ENCODE peak calls at places on chromosomes 16 and 17, in ten cellular contexts. I, D, G, L, M, T, B, C, X and A are unnamed samples. For H3K27me3, the result is how much of the 10 kb centered on the place peaks cover.

GRCh38 chr16:10895053-10895946 is 18.3 kb downstream of the CIITA start:
- DNase-seq in G (no peak), D (no peak), M (peak), I (peak), C (no peak), L (no peak), B (no peak), T (no peak), X (no peak), A (no peak)

GRCh38 chr17:65360961-65361552 is 200.4 kb downstream of the AXIN2 start:
- DNase-seq in X (no peak), B (no peak), D (no peak), M (no peak), L (no peak), G (no peak), T (no peak), C (no peak), I (no peak), A (no peak)

GRCh38 chr16:68658258-68658973 is 13.3 kb downstream of the CDH3 start:
- DNase-seq in L (no peak), M (peak), T (no peak), I (no peak), D (no peak), C (no peak), G (no peak), B (peak), X (peak), A (no peak)

GRCh38 chr16:88686439-88687253 is at the start of gene SNAI3:
- DNase-seq in C (peak), M (peak), X (peak), L (peak), B (no peak), D (peak), I (peak), G (peak), T (peak), A (no peak)

GRCh38 chr17:2138318-2138717 is 83.4 kb downstream of the HIC1 start:
- DNase-seq in D (no peak), C (peak), G (peak), L (no peak), M (no peak), X (no peak), I (peak), B (no peak), T (no peak), A (no peak)

GRCh38 chr17:45020354-45021138 is 30.9 kb downstream of the DCAKD start:
- DNase-seq in M (peak), L (no peak), T (peak), B (no peak), X (peak), D (peak), C (no peak), I (no peak), G (peak), A (no peak)

GRCh38 chr16:11379420-11379819 is 34.2 kb downstream of the RMI2 start:
- DNase-seq in M (peak), C (no peak), D (no peak), L (no peak), B (no peak), G (no peak), I (peak), X (no peak), T (no peak), A (no peak)

GRCh38 chr17:19766421-19767270 is 18.5 kb upstream of the ALDH3A1 start:
- DNase-seq in G (peak), D (peak), L (peak), B (no peak), I (peak), M (peak), C (peak), T (peak), X (peak), A (no peak)

GRCh38 chr16:72536673-72537435 is 364.9 kb upstream of the PMFBP1 start:
- DNase-seq in M (peak), L (no peak), I (no peak), C (no peak), X (no peak), T (no peak), B (peak), D (no peak), G (no peak), A (no peak)

DNA sequence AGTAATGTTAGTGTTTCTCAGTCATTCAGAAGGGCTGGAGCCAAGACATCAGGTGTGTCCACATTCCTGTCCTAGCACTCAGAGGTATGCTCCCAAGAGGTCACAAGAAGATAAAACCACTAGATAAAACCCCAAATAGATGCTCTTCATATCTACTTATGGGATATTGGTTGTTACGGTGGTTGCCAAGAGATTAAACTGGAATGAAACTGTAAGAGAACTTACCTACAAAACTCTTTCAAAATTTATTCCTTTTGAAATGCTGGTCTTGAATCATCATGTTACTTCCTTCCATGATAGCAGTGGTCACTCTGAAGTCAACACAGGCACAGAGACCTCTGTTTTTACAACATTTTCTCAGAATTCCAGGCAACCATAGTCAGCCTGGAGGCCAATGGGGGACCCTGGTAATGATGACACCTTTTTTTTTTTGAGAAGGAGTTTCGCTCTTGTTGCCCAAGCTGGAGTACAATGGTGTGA is 122.4 kb upstream of the WSCD1 start:
- DNase-seq in G (no peak), X (no peak), I (no peak), B (no peak), C (no peak), L (no peak), M (no peak), D (no peak), T (no peak), A (no peak)
- H3K27me3 ChIP-seq in G (under half), X (under half), I (under half), B (under half), C (under half), L (under half), M (under half), D (under half), T (under half), A (under half)

GRCh38 chr17:46977750-46978488 is 1.1 kb downstream of the RPRML start:
- DNase-seq in L (no peak), D (no peak), B (no peak), T (peak), I (no peak), M (no peak), G (no peak), X (no peak), C (no peak), A (no peak)
- H3K4me3 ChIP-seq in L (peak), D (peak), B (no peak), T (peak), I (no peak), M (no peak), G (peak), X (peak), C (peak), A (peak)

DNA sequence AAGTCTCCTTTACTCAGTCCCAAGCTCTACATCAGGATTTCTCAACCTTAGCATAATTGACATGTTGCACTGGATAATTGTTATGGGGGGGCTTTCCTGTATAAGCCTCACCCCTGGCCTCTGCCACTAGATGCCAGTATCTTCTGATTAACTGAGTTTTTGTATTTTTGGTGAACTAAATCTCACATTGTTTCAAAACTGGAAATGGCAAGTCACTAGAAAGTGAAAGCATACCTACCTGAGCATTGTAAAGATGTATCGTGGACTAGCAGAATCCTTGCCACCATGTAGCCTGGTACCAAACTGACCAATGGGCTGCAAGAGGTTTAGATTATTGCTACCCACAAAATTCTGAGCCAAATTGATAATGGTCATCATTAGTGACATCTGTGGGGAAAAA is 15.0 kb downstream of the TOP2A start:
- DNase-seq in G (no peak), D (no peak), X (no peak), L (no peak), I (no peak), M (no peak), B (no peak), C (no peak), T (no peak), A (no peak)
- TF ChIP-seq CTCF in G (no peak), D (no peak), X (no peak), L (no peak), I (no peak), M (no peak), B (no peak), C (no peak), T (no peak), A (no peak)

DNA sequence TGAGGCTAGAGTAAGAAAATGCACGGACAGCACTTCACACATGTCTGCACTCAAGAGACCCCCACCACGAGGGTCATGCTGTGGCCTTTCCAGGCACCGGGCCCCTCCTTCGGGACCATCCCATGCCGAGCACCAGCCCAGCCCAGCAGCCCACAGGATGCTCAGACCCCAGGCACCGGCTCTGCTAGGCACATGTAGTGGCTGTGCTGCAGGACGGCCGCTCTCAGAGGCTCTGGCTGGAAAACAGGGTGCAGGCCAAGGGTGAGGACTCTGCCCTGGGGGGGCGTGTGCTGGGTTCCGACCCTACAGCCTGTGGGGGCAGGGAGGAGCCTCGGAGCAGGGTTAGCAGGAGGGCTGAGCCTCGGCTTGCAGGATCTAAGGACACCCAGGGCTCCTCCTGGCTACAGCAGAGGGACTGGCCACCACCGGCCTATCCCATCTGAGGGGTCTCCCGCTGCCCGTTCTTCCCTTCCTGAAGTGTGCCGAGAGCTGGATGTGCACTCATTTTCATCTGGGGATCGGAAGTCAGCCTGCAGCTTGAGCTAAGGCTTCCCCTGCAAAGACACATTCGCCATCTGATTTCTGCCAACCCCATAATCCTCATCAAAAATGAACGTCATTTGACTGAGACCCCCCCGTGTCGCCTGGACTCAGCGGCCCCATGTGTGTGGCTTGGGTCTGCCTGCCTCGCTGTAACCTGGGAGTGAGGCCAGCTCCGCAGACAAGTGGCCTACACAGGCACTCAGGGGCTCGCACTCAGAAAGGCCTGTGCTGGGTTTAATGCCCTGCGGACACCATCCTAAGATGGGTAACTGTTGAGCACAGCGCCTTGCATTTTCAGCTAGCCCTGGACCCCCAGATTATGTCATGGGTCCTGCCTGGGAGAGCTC is 293.1 kb upstream of the FOXF1 start:
- DNase-seq in I (no peak), T (no peak), M (no peak), B (no peak), C (no peak), L (no peak), G (no peak), D (no peak), X (no peak), A (no peak)
- H3K27me3 ChIP-seq in I (under half), T (under half), M (under half), B (under half), C (under half), L (under half), G (under half), D (under half), X (under half), A (under half)

GRCh38 chr16:86747761-86748160 is 169.4 kb downstream of the FOXL1 start:
- DNase-seq in T (no peak), B (no peak), X (no peak), I (no peak), D (no peak), G (no peak), L (no peak), C (no peak), M (no peak), A (no peak)
- H3K4me3 ChIP-seq in T (no peak), B (no peak), X (no peak), I (no peak), D (no peak), G (no peak), L (no peak), C (no peak), M (no peak), A (no peak)

GRCh38 chr17:37791985-37792384 is 47.1 kb upstream of the HNF1B start:
- DNase-seq in X (no peak), C (no peak), L (no peak), D (no peak), I (no peak), M (no peak), G (no peak), B (no peak), T (no peak), A (no peak)

GRCh38 chr17:37792787-37793186 is 47.9 kb upstream of the HNF1B start:
- DNase-seq in L (no peak), X (no peak), T (no peak), G (no peak), M (peak), D (no peak), I (no peak), B (peak), C (no peak), A (no peak)

GRCh38 chr17:37789166-37789565 is 44.3 kb upstream of the HNF1B start:
- DNase-seq in D (no peak), M (no peak), I (no peak), C (no peak), X (no peak), G (no peak), B (no peak), T (no peak), L (no peak), A (no peak)

GRCh38 chr17:37790153-37790552 is 45.3 kb upstream of the HNF1B start:
- DNase-seq in I (no peak), D (no peak), M (no peak), X (no peak), G (no peak), T (no peak), L (no peak), B (no peak), C (no peak), A (no peak)

DNA sequence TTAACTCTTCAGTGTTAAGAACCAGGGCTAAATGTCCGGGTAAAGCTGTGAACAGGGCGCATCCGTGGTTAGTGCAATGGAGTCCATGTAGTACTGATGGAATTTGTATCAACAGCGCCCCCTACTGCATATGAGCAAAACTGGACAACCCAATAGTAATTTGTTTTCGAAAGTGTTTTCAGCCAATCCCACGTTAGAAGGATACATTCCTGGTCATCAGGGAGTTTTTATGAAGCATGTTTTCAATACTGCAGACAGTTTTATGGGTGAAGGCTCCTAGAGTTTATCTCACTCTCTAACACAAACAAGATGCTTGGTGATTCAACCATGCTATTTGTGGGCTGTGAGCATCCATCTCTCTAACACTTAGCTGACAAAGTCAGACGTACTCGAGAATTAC is 46.6 kb upstream of the HNF1B start:
- DNase-seq in C (no peak), I (peak), D (no peak), B (peak), X (no peak), T (no peak), M (peak), L (no peak), G (peak), A (no peak)
- TF ChIP-seq CTCF in C (peak), I (peak), D (peak), B (peak), X (peak), T (peak), M (peak), L (no peak), G (peak), A (no peak)

DNA sequence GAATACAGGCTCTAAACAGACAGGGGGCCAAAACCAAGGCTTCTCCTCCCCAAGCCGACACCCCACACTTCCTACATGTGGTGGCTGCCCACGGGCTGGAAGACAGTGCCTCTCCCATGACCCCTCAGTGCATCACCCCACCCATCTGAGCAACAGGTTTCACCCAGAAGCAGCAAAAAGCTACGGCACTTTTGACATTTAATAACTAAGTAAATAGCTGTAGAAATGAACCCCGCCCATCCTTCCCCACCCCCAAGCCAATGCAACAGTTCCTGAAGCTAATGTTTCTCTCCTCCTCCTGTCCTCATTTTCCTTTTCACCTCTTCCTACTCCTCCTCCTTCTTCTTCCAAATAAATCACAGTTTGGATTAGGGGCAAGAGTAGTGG is 9.9 kb upstream of the SOX9 start:
- DNase-seq in T (no peak), C (no peak), D (no peak), I (no peak), G (no peak), M (no peak), B (no peak), L (no peak), X (no peak), A (no peak)
- H3K27me3 ChIP-seq in T (half or more), C (under half), D (under half), I (under half), G (under half), M (under half), B (under half), L (under half), X (under half), A (under half)